ENCODE peak calls at places on chromosomes 2 and 18, in eight cellular contexts. W is skeletal muscle cell, N is epithelial cell of esophagus, K is neuronal stem cell, I is psoas muscle, B is fibroblast of lung, G is GM12865, U is esophagus squamous epithelium. Q is an unnamed sample.

GRCh38 chr2:157933549-157933948 is 57.4 kb upstream of the ACVR1 start:
- DNase-seq in W (no peak), N (no peak), K (peak), I (no peak), B (no peak), G (no peak), U (no peak), Q (no peak)

GRCh38 chr2:40439473-40439872 is 12.4 kb downstream of the SLC8A1 start:
- DNase-seq in W (peak), N (peak), K (no peak), I (no peak), B (peak), G (no peak), U (no peak), Q (no peak)

GRCh38 chr2:180322781-180323180 is 315.7 kb upstream of the CWC22 start:
- DNase-seq in W (no peak), N (peak), K (no peak), I (no peak), B (peak), G (no peak), U (no peak), Q (no peak)

GRCh38 chr2:80499095-80499494 is 194.5 kb upstream of the LRRTM1 start:
- DNase-seq in W (peak), N (peak), K (no peak), I (no peak), B (peak), G (peak), U (no peak), Q (peak)

GRCh38 chr2:172119089-172119488 is 16.4 kb upstream of the DLX2 start:
- DNase-seq in W (no peak), N (peak), K (no peak), I (no peak), B (peak), G (no peak), U (no peak), Q (peak)

GRCh38 chr2:39435254-39435653 is 1.8 kb downstream of the MAP4K3 start:
- DNase-seq in W (no peak), N (no peak), K (peak), I (no peak), B (peak), G (no peak), U (no peak), Q (no peak)

GRCh38 chr2:86078801-86079545 is 26.7 kb downstream of the POLR1A start:
- DNase-seq in W (no peak), N (peak), K (no peak), I (no peak), B (peak), G (peak), U (no peak), Q (peak)

GRCh38 chr2:20145497-20146193 is 79.3 kb downstream of the SDC1 start:
- DNase-seq in W (no peak), N (peak), K (no peak), I (no peak), B (no peak), G (peak), U (no peak), Q (no peak)

GRCh38 chr2:20200697-20201555 is 24.0 kb downstream of the SDC1 start:
- DNase-seq in W (no peak), N (no peak), K (no peak), I (no peak), B (no peak), G (no peak), U (no peak), Q (no peak)

GRCh38 chr2:10935953-10936942 is 24.5 kb downstream of the KCNF1 start:
- DNase-seq in W (peak), N (peak), K (no peak), I (no peak), B (peak), G (no peak), U (no peak), Q (peak)

GRCh38 chr2:84938194-84938879 is 32.6 kb upstream of the KCMF1 start:
- DNase-seq in W (no peak), N (no peak), K (no peak), I (no peak), B (peak), G (peak), U (no peak), Q (no peak)

GRCh38 chr18:34592961-34593382 is 117.1 kb upstream of the DTNA start:
- DNase-seq in W (peak), N (peak), K (peak), I (peak), B (peak), G (no peak), U (no peak), Q (peak)

GRCh38 chr18:58525517-58525916 is 103.4 kb downstream of the ALPK2 start:
- DNase-seq in W (no peak), N (peak), K (no peak), I (no peak), B (peak), G (peak), U (no peak), Q (no peak)

GRCh38 chr2:85501244-85501643 is 37.7 kb upstream of the MAT2A start:
- DNase-seq in W (no peak), N (peak), K (no peak), I (no peak), B (no peak), G (peak), U (no peak), Q (no peak)

GRCh38 chr2:175004980-175005832 is at the start of gene CHN1:
- DNase-seq in W (no peak), N (peak), K (peak), I (peak), B (peak), G (peak), U (peak), Q (no peak)

GRCh38 chr2:18795881-18796280 is 206.5 kb upstream of the NT5C1B start:
- DNase-seq in W (peak), N (no peak), K (no peak), I (no peak), B (peak), G (no peak), U (no peak), Q (peak)

GRCh38 chr18:11859282-11859797 is 8.1 kb downstream of the CHMP1B start:
- DNase-seq in W (no peak), N (no peak), K (no peak), I (no peak), B (no peak), G (no peak), U (no peak), Q (no peak)

GRCh38 chr2:288743-289361 is 961 bp upstream of the ALKAL2 start:
- DNase-seq in W (no peak), N (no peak), K (no peak), I (no peak), B (no peak), G (no peak), U (no peak), Q (no peak)

GRCh38 chr2:59885536-59885935 is 667.9 kb downstream of the BCL11A start:
- DNase-seq in W (no peak), N (no peak), K (no peak), I (no peak), B (no peak), G (no peak), U (no peak), Q (no peak)

GRCh38 chr2:47414682-47415458 is 11.9 kb downstream of the MSH2 start:
- DNase-seq in W (no peak), N (no peak), K (no peak), I (no peak), B (no peak), G (no peak), U (no peak), Q (no peak)

GRCh38 chr18:4283746-4284291 is 171.3 kb downstream of the DLGAP1 start:
- DNase-seq in W (no peak), N (no peak), K (no peak), I (no peak), B (no peak), G (no peak), U (no peak), Q (no peak)

GRCh38 chr18:10121028-10121427 is 207.2 kb downstream of the VAPA start:
- DNase-seq in W (no peak), N (no peak), K (no peak), I (no peak), B (peak), G (no peak), U (no peak), Q (no peak)

GRCh38 chr2:206488623-206489022 is 45.3 kb downstream of the ADAM23 start:
- DNase-seq in W (no peak), N (no peak), K (no peak), I (no peak), B (no peak), G (peak), U (no peak), Q (no peak)

GRCh38 chr2:239881561-239882320 is 143.4 kb downstream of the NDUFA10 start:
- DNase-seq in W (no peak), N (no peak), K (no peak), I (no peak), B (peak), G (no peak), U (no peak), Q (no peak)

GRCh38 chr2:38524580-38524979 is 78.1 kb downstream of the HNRNPLL start:
- DNase-seq in W (no peak), N (no peak), K (no peak), I (no peak), B (no peak), G (no peak), U (no peak), Q (no peak)

GRCh38 chr18:79749251-79750191 is 48.2 kb upstream of the KCNG2 start:
- DNase-seq in W (no peak), N (no peak), K (no peak), I (no peak), B (peak), G (no peak), U (no peak), Q (no peak)

GRCh38 chr2:30230479-30230854 is 867 bp upstream of the LBH start:
- DNase-seq in W (no peak), N (no peak), K (no peak), I (no peak), B (peak), G (no peak), U (no peak), Q (no peak)

GRCh38 chr18:568731-569130 is 11.4 kb upstream of the CETN1 start:
- DNase-seq in W (no peak), N (no peak), K (no peak), I (no peak), B (no peak), G (no peak), U (no peak), Q (no peak)

GRCh38 chr2:191030521-191031154 is 16.7 kb upstream of the STAT1 start:
- DNase-seq in W (no peak), N (peak), K (peak), I (no peak), B (peak), G (peak), U (no peak), Q (no peak)

GRCh38 chr2:197599285-197599965 is 76.0 kb downstream of the RFTN2 start:
- DNase-seq in W (no peak), N (peak), K (no peak), I (no peak), B (peak), G (peak), U (no peak), Q (no peak)

GRCh38 chr2:24015562-24016375 is 5.9 kb downstream of the MFSD2B start:
- DNase-seq in W (peak), N (peak), K (no peak), I (no peak), B (peak), G (no peak), U (no peak), Q (no peak)

GRCh38 chr2:33207336-33207735 is 260.6 kb downstream of the LTBP1 start:
- DNase-seq in W (no peak), N (no peak), K (no peak), I (no peak), B (peak), G (no peak), U (no peak), Q (no peak)

GRCh38 chr2:38603402-38604265 is 906 bp upstream of the HNRNPLL start:
- DNase-seq in W (peak), N (peak), K (peak), I (peak), B (peak), G (peak), U (no peak), Q (peak)

GRCh38 chr2:5693288-5694015 is 1.3 kb downstream of the SOX11 start:
- DNase-seq in W (no peak), N (no peak), K (no peak), I (no peak), B (peak), G (no peak), U (no peak), Q (no peak)

GRCh38 chr2:205970348-205970747 is 115.6 kb downstream of the INO80D start:
- DNase-seq in W (no peak), N (no peak), K (no peak), I (no peak), B (no peak), G (no peak), U (no peak), Q (no peak)

GRCh38 chr2:196435189-196435588 is 204.3 kb upstream of the CCDC150 start:
- DNase-seq in W (no peak), N (no peak), K (no peak), I (no peak), B (peak), G (no peak), U (no peak), Q (no peak)

GRCh38 chr18:46278481-46279465 is 174.6 kb downstream of the HAUS1 start:
- DNase-seq in W (peak), N (peak), K (no peak), I (no peak), B (peak), G (no peak), U (no peak), Q (peak)

GRCh38 chr2:177598321-177598922 is 205.8 kb downstream of the AGPS start:
- DNase-seq in W (peak), N (no peak), K (no peak), I (no peak), B (peak), G (no peak), U (no peak), Q (peak)

GRCh38 chr2:161373939-161374338 is 42.2 kb upstream of the TBR1 start:
- DNase-seq in W (no peak), N (no peak), K (no peak), I (no peak), B (peak), G (no peak), U (no peak), Q (no peak)

GRCh38 chr2:161371869-161372268 is 44.2 kb upstream of the TBR1 start:
- DNase-seq in W (no peak), N (no peak), K (no peak), I (no peak), B (no peak), G (no peak), U (no peak), Q (no peak)

GRCh38 chr2:161367675-161368074 is 48.4 kb upstream of the TBR1 start:
- DNase-seq in W (no peak), N (no peak), K (no peak), I (no peak), B (no peak), G (no peak), U (no peak), Q (no peak)

GRCh38 chr2:161370981-161371380 is 45.1 kb upstream of the TBR1 start:
- DNase-seq in W (no peak), N (no peak), K (no peak), I (no peak), B (no peak), G (no peak), U (no peak), Q (no peak)

GRCh38 chr2:161369311-161369710 is 46.8 kb upstream of the TBR1 start:
- DNase-seq in W (no peak), N (no peak), K (no peak), I (no peak), B (no peak), G (no peak), U (no peak), Q (no peak)
- H3K4me3 ChIP-seq in W (no peak), N (no peak), K (no peak), I (no peak), B (no peak), G (no peak), U (no peak), Q (no peak)

GRCh38 chr2:112784199-112785189 is at the start of gene IL1A:
- DNase-seq in W (no peak), N (peak), K (peak), I (no peak), B (peak), G (peak), U (no peak), Q (peak)
- H3K4me3 ChIP-seq in W (no peak), N (peak), K (no peak), I (no peak), B (no peak), G (peak), U (peak), Q (no peak)

DNA sequence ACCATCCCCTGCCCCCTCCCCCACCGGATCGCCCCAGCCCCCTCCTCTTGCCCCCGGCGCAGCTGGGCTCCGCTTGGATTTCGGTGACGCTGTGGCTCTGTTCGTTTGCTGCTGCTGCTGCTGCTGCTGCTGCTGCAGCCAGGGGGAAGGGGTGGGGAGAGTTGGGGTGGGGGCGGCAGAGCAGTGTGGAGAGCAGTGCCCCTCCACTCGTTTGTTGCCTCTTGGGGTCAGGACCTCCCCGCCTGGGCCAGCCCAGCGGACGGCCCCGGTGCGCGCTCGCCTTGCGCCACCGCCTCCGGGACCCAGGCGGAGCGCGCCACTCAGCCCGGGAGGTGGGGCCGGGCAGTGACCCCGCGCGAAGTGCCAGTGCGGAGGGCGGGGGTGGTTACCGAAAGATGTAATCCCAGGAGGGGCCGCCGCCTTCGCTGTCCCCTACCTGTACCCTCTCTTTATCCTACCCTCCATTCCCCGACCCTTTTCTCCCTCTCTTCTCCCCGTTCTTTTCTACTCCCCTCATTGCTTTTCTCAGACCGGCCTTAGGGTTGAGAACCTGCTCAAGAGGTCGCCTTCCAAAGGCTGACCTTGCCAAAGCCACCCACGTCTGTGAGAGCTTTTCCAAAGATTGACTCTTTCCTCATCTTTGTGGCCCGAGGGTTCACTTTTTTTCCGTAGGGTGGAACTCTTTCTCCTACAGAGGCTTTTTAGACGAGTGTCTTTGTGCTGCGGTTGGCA is 187.6 kb upstream of the FANCL start:
- DNase-seq in W (no peak), N (no peak), K (peak), I (no peak), B (peak), G (peak), U (no peak), Q (no peak)
- H3K4me3 ChIP-seq in W (peak), N (peak), K (peak), I (peak), B (no peak), G (no peak), U (peak), Q (peak)

DNA sequence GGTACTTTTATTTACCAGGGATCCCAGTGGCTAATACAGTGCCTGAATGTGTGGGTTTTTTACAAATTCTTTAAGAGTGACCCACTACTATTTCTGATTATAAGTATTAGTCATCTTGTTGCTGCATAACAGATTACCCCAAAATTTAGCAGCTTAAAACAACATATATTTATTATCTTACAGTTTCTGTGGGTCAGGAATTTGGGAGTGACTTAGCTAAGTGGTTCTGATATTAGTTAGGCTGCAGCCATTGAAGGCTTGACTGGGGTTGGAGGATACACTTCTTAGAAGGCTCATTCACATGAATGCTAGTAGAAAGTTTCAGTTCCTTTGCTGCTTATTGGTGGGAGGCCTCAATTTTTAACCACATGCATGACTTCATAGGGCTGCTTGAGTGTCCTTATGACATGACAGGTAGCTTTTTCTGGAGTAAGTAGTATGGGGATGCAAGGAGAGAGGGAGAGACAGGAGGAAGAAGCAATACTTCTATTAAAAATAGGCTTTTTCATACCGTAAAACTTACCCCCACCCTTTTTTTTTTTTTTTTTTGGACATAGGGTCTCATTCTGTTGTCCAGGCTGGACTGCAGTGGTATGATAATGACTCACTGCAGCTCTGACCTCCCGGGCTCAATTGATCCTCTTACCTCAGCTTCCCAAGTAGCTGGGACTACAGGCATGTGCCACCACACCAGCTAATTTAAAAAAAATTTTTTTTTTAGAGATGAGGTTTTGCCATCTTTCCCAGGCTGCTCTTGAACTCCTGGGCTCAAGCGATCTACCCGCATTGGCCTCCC is 13.3 kb upstream of the POLE4 start:
- DNase-seq in W (no peak), N (no peak), K (no peak), I (no peak), B (peak), G (peak), U (no peak), Q (no peak)
- H3K4me3 ChIP-seq in W (no peak), N (no peak), K (no peak), I (no peak), B (no peak), G (no peak), U (no peak), Q (no peak)